ENCODE peak calls at places on chromosomes 7 and 10, in nine cellular contexts. Z is AG04450; V is CD8-positive, alpha-beta T cell; P is mesendoderm; U is neural progenitor cell; L is lower lobe of right lung; N is body of pancreas; F is CD4-positive, alpha-beta T cell; H is brain microvascular endothelial cell. Y is an unnamed sample.

GRCh38 chr10:131920693-131921092 is 19.9 kb downstream of the PPP2R2D start:
- DNase-seq in Z (no peak), V (no peak), P (no peak), U (no peak), L (no peak), N (no peak), F (no peak), H (no peak), Y (no peak)

GRCh38 chr7:21869785-21870402 is 75.8 kb downstream of the CDCA7L start:
- DNase-seq in Z (no peak), V (no peak), P (peak), U (peak), L (no peak), N (no peak), F (no peak), H (peak), Y (no peak)

GRCh38 chr10:4260483-4260882 is 475.5 kb upstream of the KLF6 start:
- DNase-seq in Z (no peak), V (no peak), P (no peak), U (no peak), L (no peak), N (no peak), F (no peak), H (no peak), Y (no peak)

GRCh38 chr10:47288236-47288635 is 11.8 kb upstream of the GDF10 start:
- DNase-seq in Z (no peak), V (no peak), P (no peak), U (no peak), L (no peak), N (no peak), F (no peak), H (no peak), Y (peak)

GRCh38 chr10:45354261-45354660 is 19.8 kb upstream of the ALOX5 start:
- DNase-seq in Z (no peak), V (no peak), P (no peak), U (no peak), L (peak), N (no peak), F (no peak), H (no peak), Y (no peak)

GRCh38 chr10:61001731-61002122 is 57.7 kb upstream of the RHOBTB1 start:
- DNase-seq in Z (no peak), V (no peak), P (peak), U (no peak), L (no peak), N (no peak), F (no peak), H (no peak), Y (no peak)

GRCh38 chr10:83218205-83218604 is 921.1 kb upstream of the GHITM start:
- DNase-seq in Z (no peak), V (no peak), P (peak), U (peak), L (no peak), N (no peak), F (no peak), H (no peak), Y (no peak)

GRCh38 chr10:33422779-33423520 is 88.5 kb upstream of the NRP1 start:
- DNase-seq in Z (no peak), V (no peak), P (no peak), U (no peak), L (no peak), N (peak), F (no peak), H (no peak), Y (no peak)

GRCh38 chr7:148738737-148739535 is 40.2 kb downstream of the CUL1 start:
- DNase-seq in Z (no peak), V (no peak), P (no peak), U (no peak), L (no peak), N (no peak), F (no peak), H (peak), Y (no peak)

GRCh38 chr7:24366901-24367300 is 82.9 kb downstream of the NPY start:
- DNase-seq in Z (no peak), V (no peak), P (no peak), U (no peak), L (no peak), N (no peak), F (no peak), H (no peak), Y (no peak)

GRCh38 chr7:105916603-105917002 is 40.2 kb upstream of the ATXN7L1 start:
- DNase-seq in Z (no peak), V (no peak), P (no peak), U (no peak), L (no peak), N (no peak), F (no peak), H (peak), Y (no peak)

GRCh38 chr10:114732931-114733330 is 74.9 kb upstream of the ABLIM1 start:
- DNase-seq in Z (no peak), V (no peak), P (no peak), U (no peak), L (no peak), N (no peak), F (no peak), H (no peak), Y (no peak)

GRCh38 chr10:99593312-99593711 is 26.9 kb downstream of the SLC25A28 start:
- DNase-seq in Z (no peak), V (no peak), P (no peak), U (no peak), L (no peak), N (peak), F (no peak), H (no peak), Y (no peak)

GRCh38 chr10:49608925-49609282 is 1.2 kb upstream of the SLC18A3 start:
- DNase-seq in Z (no peak), V (no peak), P (no peak), U (peak), L (no peak), N (no peak), F (no peak), H (no peak), Y (no peak)

GRCh38 chr10:102384053-102384452 is 11.5 kb upstream of the NFKB2 start:
- DNase-seq in Z (no peak), V (no peak), P (peak), U (peak), L (no peak), N (no peak), F (no peak), H (no peak), Y (no peak)

GRCh38 chr10:91593366-91593765 is 39.5 kb downstream of the PPP1R3C start:
- DNase-seq in Z (no peak), V (no peak), P (no peak), U (no peak), L (no peak), N (no peak), F (no peak), H (no peak), Y (no peak)

GRCh38 chr10:133143546-133143945 is 16.5 kb upstream of the KNDC1 start:
- DNase-seq in Z (no peak), V (no peak), P (peak), U (no peak), L (peak), N (no peak), F (no peak), H (no peak), Y (no peak)

GRCh38 chr10:52879651-52880050 is 107.1 kb upstream of the MBL2 start:
- DNase-seq in Z (no peak), V (no peak), P (no peak), U (no peak), L (no peak), N (no peak), F (no peak), H (no peak), Y (no peak)

GRCh38 chr10:129637010-129637409 is 170.0 kb downstream of the MGMT start:
- DNase-seq in Z (no peak), V (no peak), P (peak), U (peak), L (no peak), N (no peak), F (no peak), H (no peak), Y (no peak)

GRCh38 chr7:149854611-149855367 is 16.6 kb downstream of the ZNF862 start:
- DNase-seq in Z (no peak), V (peak), P (peak), U (peak), L (peak), N (peak), F (peak), H (peak), Y (no peak)

GRCh38 chr10:14271621-14272020 is 59.1 kb downstream of the FRMD4A start:
- DNase-seq in Z (peak), V (no peak), P (no peak), U (no peak), L (no peak), N (no peak), F (no peak), H (peak), Y (no peak)

GRCh38 chr7:148723846-148724245 is 25.1 kb downstream of the CUL1 start:
- DNase-seq in Z (no peak), V (no peak), P (no peak), U (no peak), L (no peak), N (no peak), F (no peak), H (no peak), Y (no peak)

GRCh38 chr7:27277628-27278027 is 35.0 kb downstream of the EVX1 start:
- DNase-seq in Z (no peak), V (no peak), P (peak), U (no peak), L (no peak), N (peak), F (no peak), H (peak), Y (no peak)

DNA sequence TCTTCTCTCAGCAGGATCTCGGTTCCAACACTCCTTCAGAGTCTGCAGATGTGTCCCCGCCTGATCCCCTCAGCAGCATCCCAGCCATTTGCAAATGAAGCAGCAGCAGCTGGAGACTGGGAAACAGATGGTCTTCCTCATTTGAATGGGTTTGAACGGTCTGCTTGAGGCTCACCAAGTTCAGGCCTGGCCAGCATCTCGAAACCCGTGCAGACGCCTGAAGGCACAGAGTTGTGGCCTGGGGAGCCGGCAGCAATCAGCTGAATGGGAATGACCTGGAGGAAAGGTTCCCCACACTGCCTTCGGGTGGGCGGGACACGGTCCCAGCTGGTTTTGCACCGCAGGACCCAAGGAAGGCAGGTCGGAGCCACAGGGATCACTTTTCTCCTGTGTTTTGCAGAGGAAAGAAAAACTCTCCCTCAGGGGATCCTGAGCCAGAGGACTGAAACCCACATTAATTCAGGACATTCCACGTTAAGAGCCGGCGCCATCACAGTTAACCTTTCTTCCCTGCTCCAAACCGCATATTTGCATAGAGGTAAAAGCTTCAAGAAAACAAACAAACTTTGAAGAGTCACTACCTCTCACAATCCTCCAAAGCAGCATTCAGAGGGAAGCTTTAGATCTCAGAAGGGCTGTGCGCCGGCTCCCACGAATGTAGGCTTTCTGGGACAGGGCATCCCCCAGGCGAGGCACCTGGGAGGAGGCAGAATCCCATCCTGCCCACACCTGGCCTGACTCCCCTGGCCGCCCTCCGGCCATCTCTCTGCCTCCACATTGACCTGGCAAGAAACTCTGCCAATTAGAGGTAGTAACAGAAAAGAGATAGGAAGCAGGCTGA is 17.7 kb downstream of the FGFR2 start:
- DNase-seq in Z (no peak), V (no peak), P (peak), U (peak), L (no peak), N (no peak), F (no peak), H (no peak), Y (no peak)
- H3K27ac ChIP-seq in Z (no peak), V (no peak), P (peak), U (no peak), L (peak), N (peak), F (no peak), H (no peak), Y (no peak)

DNA sequence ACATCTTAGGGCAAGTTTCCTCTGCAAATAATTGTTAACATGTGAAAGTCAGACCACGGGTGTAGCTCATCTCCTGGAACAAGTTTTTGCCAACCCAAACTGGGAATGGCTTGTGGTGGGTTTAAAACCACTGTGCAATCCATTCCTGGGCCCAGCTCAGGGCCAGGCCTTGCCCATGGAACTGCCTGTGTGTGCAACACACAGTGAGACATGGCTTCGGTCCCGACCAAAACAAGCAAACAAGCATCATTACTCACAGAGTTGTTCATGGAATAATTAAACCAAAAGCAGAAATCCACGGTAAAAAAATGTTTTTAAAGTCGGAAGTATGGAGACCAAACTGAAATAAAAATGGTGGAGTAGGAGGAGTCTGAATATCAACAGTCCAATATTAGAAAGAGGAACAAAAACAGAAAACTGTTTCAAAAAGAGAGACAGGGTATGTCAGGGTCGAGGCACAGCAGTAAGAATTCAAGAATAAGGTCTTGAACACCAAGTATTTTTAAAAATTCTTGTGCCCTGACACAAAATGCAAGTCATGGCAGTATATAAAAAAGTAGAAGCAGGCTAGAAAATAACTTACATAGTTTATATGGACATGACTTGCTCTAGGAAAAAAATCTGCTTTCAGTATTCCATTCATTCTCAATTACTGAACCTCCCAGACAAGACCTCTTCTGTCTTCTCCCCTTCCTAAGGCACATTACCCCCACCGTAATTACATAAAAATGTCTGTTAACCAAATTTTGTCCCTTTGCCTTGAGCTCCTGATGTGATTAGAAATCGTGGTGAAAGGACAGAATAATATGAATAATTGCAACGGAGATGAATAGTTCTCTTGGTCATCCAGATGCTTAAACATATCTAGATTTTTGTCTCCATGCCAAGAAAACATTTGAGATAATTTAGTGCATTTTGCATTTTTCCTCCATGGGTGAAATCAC is 88.4 kb downstream of the FAS start:
- DNase-seq in Z (no peak), V (no peak), P (no peak), U (no peak), L (no peak), N (no peak), F (no peak), H (no peak), Y (no peak)
- H3K27ac ChIP-seq in Z (no peak), V (no peak), P (no peak), U (no peak), L (no peak), N (no peak), F (no peak), H (peak), Y (no peak)

GRCh38 chr7:142800699-142801260 is 30.0 kb downstream of the PRSS2 start:
- DNase-seq in Z (no peak), V (no peak), P (no peak), U (no peak), L (no peak), N (no peak), F (no peak), H (no peak), Y (no peak)
- H3K27ac ChIP-seq in Z (no peak), V (peak), P (no peak), U (no peak), L (no peak), N (no peak), F (peak), H (peak), Y (no peak)

GRCh38 chr10:970311-971149 is 17.7 kb upstream of the GTPBP4 start:
- DNase-seq in Z (no peak), V (no peak), P (no peak), U (no peak), L (no peak), N (peak), F (no peak), H (peak), Y (peak)
- H3K27ac ChIP-seq in Z (no peak), V (no peak), P (no peak), U (no peak), L (peak), N (peak), F (no peak), H (no peak), Y (peak)

GRCh38 chr7:30556854-30557644 is 37.6 kb upstream of the GARS1 start:
- DNase-seq in Z (no peak), V (no peak), P (peak), U (peak), L (no peak), N (no peak), F (no peak), H (peak), Y (no peak)
- H3K27ac ChIP-seq in Z (no peak), V (no peak), P (no peak), U (peak), L (no peak), N (no peak), F (no peak), H (no peak), Y (no peak)

GRCh38 chr10:24241536-24241935 is 32.6 kb downstream of the KIAA1217 start:
- DNase-seq in Z (no peak), V (no peak), P (no peak), U (no peak), L (no peak), N (no peak), F (no peak), H (no peak), Y (no peak)

GRCh38 chr10:24238527-24239247 is 29.7 kb downstream of the KIAA1217 start:
- DNase-seq in Z (no peak), V (no peak), P (peak), U (no peak), L (no peak), N (peak), F (no peak), H (no peak), Y (no peak)

GRCh38 chr10:24239289-24239688 is 30.4 kb downstream of the KIAA1217 start:
- DNase-seq in Z (no peak), V (no peak), P (no peak), U (no peak), L (no peak), N (no peak), F (no peak), H (no peak), Y (no peak)

GRCh38 chr10:24237801-24238390 is 29.0 kb downstream of the KIAA1217 start:
- DNase-seq in Z (no peak), V (no peak), P (peak), U (no peak), L (no peak), N (no peak), F (no peak), H (no peak), Y (no peak)

DNA sequence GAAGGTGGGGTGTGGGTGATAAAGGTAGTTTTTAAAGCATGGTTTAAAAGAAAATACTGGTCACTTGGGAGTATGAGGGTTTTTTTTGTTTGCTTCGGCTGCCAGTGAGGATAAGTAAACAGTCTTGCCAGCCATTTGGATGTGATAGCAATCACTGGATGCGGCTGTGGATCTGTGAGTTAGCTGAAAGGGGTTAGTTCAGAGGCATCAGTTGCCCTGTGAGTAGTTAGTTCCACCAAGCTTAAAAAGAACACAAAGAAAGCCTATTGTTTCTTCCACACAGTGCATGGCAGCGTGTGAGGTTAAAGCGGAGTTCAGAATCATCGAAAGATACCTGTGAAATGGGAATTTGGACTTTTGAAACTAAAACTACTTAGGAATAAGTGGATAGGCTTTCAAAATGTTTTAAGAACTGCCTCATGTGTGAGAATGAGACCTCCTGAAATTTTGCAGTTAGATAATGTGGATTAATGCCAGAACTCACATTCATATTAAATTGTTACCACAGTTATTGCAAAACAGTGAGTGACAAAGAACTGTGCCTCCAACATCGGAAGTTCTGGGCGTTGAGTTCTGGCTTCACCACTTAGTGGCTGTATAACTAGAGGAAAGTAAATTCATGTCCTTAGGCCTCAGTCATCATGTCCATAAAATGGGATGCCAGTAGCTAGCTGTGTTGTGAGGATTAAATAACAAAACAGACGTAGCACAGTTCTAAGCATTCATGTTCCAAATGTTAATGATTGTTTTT is 31.2 kb downstream of the KIAA1217 start:
- DNase-seq in Z (no peak), V (no peak), P (peak), U (peak), L (no peak), N (no peak), F (no peak), H (no peak), Y (no peak)
- H3K27ac ChIP-seq in Z (no peak), V (no peak), P (no peak), U (peak), L (peak), N (peak), F (no peak), H (no peak), Y (no peak)

GRCh38 chr7:3412871-3413270 is 111.8 kb downstream of the SDK1 start:
- DNase-seq in Z (no peak), V (no peak), P (no peak), U (no peak), L (no peak), N (no peak), F (no peak), H (no peak), Y (no peak)

GRCh38 chr7:3416453-3416852 is 115.4 kb downstream of the SDK1 start:
- DNase-seq in Z (no peak), V (no peak), P (no peak), U (no peak), L (no peak), N (no peak), F (no peak), H (no peak), Y (no peak)

GRCh38 chr7:3415730-3416366 is 114.8 kb downstream of the SDK1 start:
- DNase-seq in Z (no peak), V (no peak), P (no peak), U (no peak), L (no peak), N (no peak), F (no peak), H (no peak), Y (no peak)
- H3K27ac ChIP-seq in Z (no peak), V (no peak), P (no peak), U (no peak), L (no peak), N (no peak), F (no peak), H (no peak), Y (no peak)

GRCh38 chr10:22443200-22443881 is 98.0 kb downstream of the SPAG6 start:
- DNase-seq in Z (no peak), V (no peak), P (no peak), U (no peak), L (no peak), N (no peak), F (no peak), H (no peak), Y (no peak)
- H3K27ac ChIP-seq in Z (no peak), V (no peak), P (no peak), U (no peak), L (no peak), N (no peak), F (no peak), H (no peak), Y (no peak)

GRCh38 chr10:78408011-78408410 is 374.3 kb downstream of the RPS24 start:
- DNase-seq in Z (no peak), V (no peak), P (peak), U (no peak), L (no peak), N (no peak), F (no peak), H (no peak), Y (no peak)
- H3K27ac ChIP-seq in Z (no peak), V (no peak), P (no peak), U (no peak), L (peak), N (peak), F (no peak), H (no peak), Y (no peak)